ENCODE peak calls at places on chromosome 14, in seven cellular contexts. H is CMK, X is NCI-H2171, L is epithelial cell of esophagus, Q is hippocampal formation, N is endothelial cell of umbilical vein, O is fibroblast of lung. Y is an unnamed sample.

GRCh38 chr14:72708708-72709475 is 185.0 kb downstream of the DPF3 start:
- DNase-seq in H (no peak), X (no peak), L (peak; percentile 44), Q (peak; percentile 65), N (no peak), O (no peak), Y (no peak)

GRCh38 chr14:70118064-70118463 is 70.7 kb downstream of the SLC8A3 start:
- DNase-seq in H (no peak), X (no peak), L (no peak), Q (no peak), N (no peak), O (no peak), Y (no peak)

GRCh38 chr14:64720190-64720589 is 16.0 kb downstream of the PLEKHG3 start:
- DNase-seq in H (no peak), X (no peak), L (peak; percentile 98), Q (no peak), N (peak; percentile 34), O (peak; percentile 94), Y (no peak)

GRCh38 chr14:30869525-30870150 is 4.7 kb upstream of the COCH start:
- DNase-seq in H (no peak), X (no peak), L (no peak), Q (no peak), N (no peak), O (no peak), Y (no peak)

GRCh38 chr14:102982852-102983470 is 60.5 kb downstream of the AMN start:
- DNase-seq in H (no peak), X (no peak), L (no peak), Q (no peak), N (no peak), O (no peak), Y (no peak)

GRCh38 chr14:53470351-53471043 is 317.4 kb upstream of the DDHD1 start:
- DNase-seq in H (no peak), X (no peak), L (peak; percentile 41), Q (no peak), N (no peak), O (peak; percentile 63), Y (no peak)

GRCh38 chr14:97410667-97411286 is 613.6 kb downstream of the VRK1 start:
- DNase-seq in H (no peak), X (no peak), L (no peak), Q (no peak), N (no peak), O (no peak), Y (no peak)

GRCh38 chr14:99850705-99851104 is 57.5 kb downstream of the EML1 start:
- DNase-seq in H (no peak), X (no peak), L (no peak), Q (no peak), N (no peak), O (no peak), Y (no peak)

GRCh38 chr14:93619176-93619793 is 169.0 kb downstream of the PRIMA1 start:
- DNase-seq in H (peak; percentile 15), X (peak; percentile 27), L (peak; percentile 59), Q (peak; percentile 9), N (peak; percentile 43), O (peak; percentile 34), Y (no peak)

GRCh38 chr14:56341766-56342418 is 223.7 kb downstream of the PELI2 start:
- DNase-seq in H (no peak), X (peak; percentile 20), L (no peak), Q (no peak), N (peak; percentile 55), O (peak; percentile 63), Y (no peak)

GRCh38 chr14:62409909-62410308 is 635.3 kb downstream of the KCNH5 start:
- DNase-seq in H (no peak), X (no peak), L (peak; percentile 68), Q (no peak), N (no peak), O (peak; percentile 73), Y (no peak)

GRCh38 chr14:88868558-88869159 is 44.2 kb downstream of the TTC8 start:
- DNase-seq in H (no peak), X (peak; percentile 36), L (peak; percentile 60), Q (no peak), N (peak; percentile 32), O (peak; percentile 20), Y (no peak)

GRCh38 chr14:51357250-51357649 is 117.2 kb downstream of the TMX1 start:
- DNase-seq in H (no peak), X (no peak), L (peak; percentile 56), Q (no peak), N (no peak), O (peak; percentile 56), Y (no peak)

GRCh38 chr14:74242055-74243042 is 3.1 kb downstream of the VSX2 start:
- DNase-seq in H (no peak), X (no peak), L (no peak), Q (no peak), N (no peak), O (no peak), Y (no peak)

GRCh38 chr14:85590784-85591183 is 60.8 kb downstream of the FLRT2 start:
- DNase-seq in H (no peak), X (no peak), L (peak; percentile 76), Q (no peak), N (no peak), O (peak; percentile 81), Y (no peak)

GRCh38 chr14:35879141-35879648 is 53.1 kb downstream of the BRMS1L start:
- DNase-seq in H (no peak), X (no peak), L (peak; percentile 65), Q (no peak), N (no peak), O (peak; percentile 46), Y (no peak)

GRCh38 chr14:50347521-50347920 is 35.4 kb downstream of the DMAC2L start:
- DNase-seq in H (no peak), X (no peak), L (peak; percentile 90), Q (no peak), N (peak; percentile 43), O (peak; percentile 72), Y (no peak)

GRCh38 chr14:61537567-61538463 is 157.5 kb upstream of the HIF1A start:
- DNase-seq in H (no peak), X (peak; percentile 47), L (peak; percentile 99), Q (no peak), N (peak; percentile 78), O (peak; percentile 90), Y (no peak)

GRCh38 chr14:56885795-56886194 is 75.5 kb upstream of the OTX2 start:
- DNase-seq in H (no peak), X (no peak), L (no peak), Q (no peak), N (no peak), O (no peak), Y (no peak)

GRCh38 chr14:73717998-73718741 is 4.0 kb upstream of the PNMA1 start:
- DNase-seq in H (no peak), X (no peak), L (no peak), Q (peak; percentile 22), N (no peak), O (peak; percentile 60), Y (no peak)

GRCh38 chr14:37202265-37202664 is 4.5 kb downstream of the MIPOL1 start:
- DNase-seq in H (no peak), X (no peak), L (peak; percentile 76), Q (no peak), N (peak; percentile 36), O (peak; percentile 45), Y (no peak)

GRCh38 chr14:100529561-100530031 is 57.6 kb downstream of the BEGAIN start:
- DNase-seq in H (no peak), X (no peak), L (no peak), Q (no peak), N (no peak), O (no peak), Y (peak; percentile 31)